ENCODE peak calls at places on chromosome 20, in four cellular contexts. U is CD4-positive, CD25-positive, alpha-beta regulatory T cell; T is CD4-positive, alpha-beta T cell; C is GM12864. X is an unnamed sample.

GRCh38 chr20:5886788-5887187 is 63.5 kb downstream of the TRMT6 start:
- DNase-seq in U (no peak), T (no peak), C (no peak), X (no peak)

GRCh38 chr20:14259691-14260090 is 77.7 kb downstream of the FLRT3 start:
- DNase-seq in U (no peak), T (no peak), C (no peak), X (no peak)

GRCh38 chr20:11302436-11302835 is 615.3 kb upstream of the BTBD3 start:
- DNase-seq in U (no peak), T (no peak), C (no peak), X (no peak)

GRCh38 chr20:19712737-19713260 is 45.3 kb upstream of the RIN2 start:
- DNase-seq in U (no peak), T (no peak), C (no peak), X (no peak)

GRCh38 chr20:19808498-19808897 is 50.4 kb downstream of the RIN2 start:
- DNase-seq in U (no peak), T (no peak), C (no peak), X (no peak)

GRCh38 chr20:51525241-51526104 is 17.0 kb downstream of the NFATC2 start:
- DNase-seq in U (peak), T (no peak), C (no peak), X (no peak)

GRCh38 chr20:63525968-63526367 is 5.4 kb downstream of the PPDPF start:
- DNase-seq in U (no peak), T (no peak), C (no peak), X (no peak)

GRCh38 chr20:53751394-53752368 is 158.0 kb upstream of the ZNF217 start:
- DNase-seq in U (peak), T (no peak), C (peak), X (no peak)

GRCh38 chr20:4038047-4038459 is 22.7 kb upstream of the RNF24 start:
- DNase-seq in U (peak), T (peak), C (peak), X (peak)

GRCh38 chr20:2101057-2101934 is at the start of gene STK35:
- DNase-seq in U (peak), T (no peak), C (peak), X (no peak)

GRCh38 chr20:49624317-49624716 is 56.4 kb upstream of the PTGIS start:
- DNase-seq in U (no peak), T (no peak), C (no peak), X (no peak)

GRCh38 chr20:9444921-9445320 is 69.5 kb upstream of the LAMP5 start:
- DNase-seq in U (no peak), T (no peak), C (no peak), X (no peak)

GRCh38 chr20:43843965-43844660 is 70.5 kb upstream of the TOX2 start:
- DNase-seq in U (no peak), T (no peak), C (no peak), X (no peak)

GRCh38 chr20:22560817-22561216 is 23.6 kb downstream of the FOXA2 start:
- DNase-seq in U (no peak), T (no peak), C (no peak), X (no peak)

X was measured in T follicular helper cell.